ENCODE peak calls at places on chromosomes 13 and 19, in five cellular contexts. F is thoracic aorta, T is AG10803, V is cardiac muscle cell, H is NB4. I is an unnamed sample.

GRCh38 chr19:16376649-16377048 is 52.0 kb downstream of the KLF2 start:
- DNase-seq in F (no peak), T (no peak), V (peak), H (no peak), I (no peak)

GRCh38 chr19:38736036-38736412 is 8.2 kb downstream of the CAPN12 start:
- DNase-seq in F (no peak), T (peak), V (peak), H (no peak), I (no peak)

GRCh38 chr13:23876265-23876664 is 12.9 kb downstream of the MIPEP start:
- DNase-seq in F (no peak), T (peak), V (no peak), H (peak), I (no peak)

GRCh38 chr13:72489751-72490150 is 237.7 kb downstream of the MZT1 start:
- DNase-seq in F (no peak), T (no peak), V (no peak), H (no peak), I (no peak)

GRCh38 chr13:34155931-34156607 is 338.1 kb downstream of the RFC3 start:
- DNase-seq in F (no peak), T (peak), V (no peak), H (no peak), I (no peak)

GRCh38 chr13:99281811-99282263 is 23.7 kb upstream of the GPR18 start:
- DNase-seq in F (peak), T (peak), V (no peak), H (peak), I (no peak)

GRCh38 chr19:50341091-50341564 is 12.0 kb upstream of the KCNC3 start:
- DNase-seq in F (no peak), T (no peak), V (no peak), H (peak), I (no peak)

GRCh38 chr13:60211548-60211947 is 47.8 kb upstream of the DIAPH3 start:
- DNase-seq in F (no peak), T (no peak), V (no peak), H (no peak), I (no peak)

GRCh38 chr19:658916-659839 is 3.8 kb downstream of the RNF126 start:
- DNase-seq in F (no peak), T (peak), V (no peak), H (no peak), I (no peak)

GRCh38 chr19:4707956-4708650 is 15.5 kb downstream of the DPP9 start:
- DNase-seq in F (no peak), T (peak), V (no peak), H (no peak), I (no peak)

GRCh38 chr13:33100876-33101275 is 84.7 kb downstream of the KL start:
- DNase-seq in F (no peak), T (peak), V (no peak), H (no peak), I (no peak)

GRCh38 chr13:48874165-48874564 is 101.5 kb upstream of the FNDC3A start:
- DNase-seq in F (no peak), T (no peak), V (peak), H (no peak), I (no peak)

GRCh38 chr13:73365240-73365639 is 306.4 kb downstream of the KLF5 start:
- DNase-seq in F (no peak), T (no peak), V (no peak), H (no peak), I (no peak)

GRCh38 chr13:98651716-98652115 is 74.8 kb upstream of the STK24 start:
- DNase-seq in F (no peak), T (no peak), V (no peak), H (no peak), I (no peak)

GRCh38 chr19:38351865-38352395 is 16.3 kb downstream of the CATSPERG start:
- DNase-seq in F (no peak), T (no peak), V (no peak), H (no peak), I (no peak)

GRCh38 chr13:98885605-98886004 is 92.3 kb downstream of the DOCK9 start:
- DNase-seq in F (no peak), T (no peak), V (no peak), H (no peak), I (no peak)

GRCh38 chr13:24128112-24128511 is 32.4 kb upstream of the SPATA13 start:
- DNase-seq in F (no peak), T (no peak), V (no peak), H (no peak), I (no peak)

GRCh38 chr13:38202730-38203129 is 146.9 kb upstream of the UFM1 start:
- DNase-seq in F (no peak), T (peak), V (no peak), H (no peak), I (no peak)

GRCh38 chr19:42440357-42441046 is 2.2 kb downstream of the CXCL17 start:
- DNase-seq in F (no peak), T (peak), V (peak), H (peak), I (peak)

GRCh38 chr13:98221234-98221633 is 44.2 kb upstream of the RNF113B start:
- DNase-seq in F (no peak), T (peak), V (no peak), H (no peak), I (no peak)

GRCh38 chr13:106205871-106206270 is 329.6 kb downstream of the EFNB2 start:
- DNase-seq in F (no peak), T (no peak), V (no peak), H (no peak), I (no peak)

GRCh38 chr13:99398916-99399622 is 91.9 kb upstream of the GPR183 start:
- DNase-seq in F (no peak), T (no peak), V (no peak), H (no peak), I (no peak)

GRCh38 chr13:36418022-36418805 is 14.1 kb upstream of the CCNA1 start:
- DNase-seq in F (no peak), T (peak), V (no peak), H (peak), I (no peak)

GRCh38 chr19:51079486-51080110 is 3.1 kb downstream of the KLK14 start:
- DNase-seq in F (no peak), T (no peak), V (peak), H (no peak), I (no peak)

GRCh38 chr19:19113040-19113541 is 25.2 kb downstream of the TMEM161A start:
- DNase-seq in F (no peak), T (no peak), V (peak), H (peak), I (no peak)
- TF ChIP-seq CTCF in F (no peak), T (no peak), V (peak), H (peak), I (no peak)

GRCh38 chr19:56201973-56202372 is at the start of gene ZSCAN5C:
- DNase-seq in F (no peak), T (no peak), V (no peak), H (no peak), I (no peak)
- TF ChIP-seq CTCF in F (no peak), T (no peak), V (no peak), H (no peak), I (no peak)

GRCh38 chr13:111066544-111066943 is 48.6 kb upstream of the ARHGEF7 start:
- DNase-seq in F (no peak), T (no peak), V (no peak), H (no peak), I (no peak)

GRCh38 chr13:111062305-111062704 is 52.8 kb upstream of the ARHGEF7 start:
- DNase-seq in F (no peak), T (no peak), V (no peak), H (no peak), I (no peak)

GRCh38 chr13:111065698-111066097 is 49.4 kb upstream of the ARHGEF7 start:
- DNase-seq in F (no peak), T (no peak), V (no peak), H (no peak), I (no peak)

GRCh38 chr13:111064661-111065060 is 50.4 kb upstream of the ARHGEF7 start:
- DNase-seq in F (no peak), T (no peak), V (no peak), H (no peak), I (no peak)

GRCh38 chr13:111068009-111068350 is 47.1 kb upstream of the ARHGEF7 start:
- DNase-seq in F (no peak), T (no peak), V (no peak), H (no peak), I (no peak)
- TF ChIP-seq CTCF in F (no peak), T (no peak), V (no peak), H (no peak), I (no peak)

GRCh38 chr13:77329133-77330008 is 2.5 kb upstream of the MYCBP2 start:
- DNase-seq in F (peak), T (peak), V (peak), H (peak), I (peak)

GRCh38 chr13:77325371-77325941 is 1.4 kb downstream of the MYCBP2 start:
- DNase-seq in F (no peak), T (no peak), V (no peak), H (peak), I (no peak)

GRCh38 chr13:77328819-77329132 is 1.9 kb upstream of the MYCBP2 start:
- DNase-seq in F (no peak), T (no peak), V (no peak), H (no peak), I (no peak)

GRCh38 chr13:77330009-77330471 is 3.1 kb upstream of the MYCBP2 start:
- DNase-seq in F (no peak), T (no peak), V (no peak), H (peak), I (no peak)

DNA sequence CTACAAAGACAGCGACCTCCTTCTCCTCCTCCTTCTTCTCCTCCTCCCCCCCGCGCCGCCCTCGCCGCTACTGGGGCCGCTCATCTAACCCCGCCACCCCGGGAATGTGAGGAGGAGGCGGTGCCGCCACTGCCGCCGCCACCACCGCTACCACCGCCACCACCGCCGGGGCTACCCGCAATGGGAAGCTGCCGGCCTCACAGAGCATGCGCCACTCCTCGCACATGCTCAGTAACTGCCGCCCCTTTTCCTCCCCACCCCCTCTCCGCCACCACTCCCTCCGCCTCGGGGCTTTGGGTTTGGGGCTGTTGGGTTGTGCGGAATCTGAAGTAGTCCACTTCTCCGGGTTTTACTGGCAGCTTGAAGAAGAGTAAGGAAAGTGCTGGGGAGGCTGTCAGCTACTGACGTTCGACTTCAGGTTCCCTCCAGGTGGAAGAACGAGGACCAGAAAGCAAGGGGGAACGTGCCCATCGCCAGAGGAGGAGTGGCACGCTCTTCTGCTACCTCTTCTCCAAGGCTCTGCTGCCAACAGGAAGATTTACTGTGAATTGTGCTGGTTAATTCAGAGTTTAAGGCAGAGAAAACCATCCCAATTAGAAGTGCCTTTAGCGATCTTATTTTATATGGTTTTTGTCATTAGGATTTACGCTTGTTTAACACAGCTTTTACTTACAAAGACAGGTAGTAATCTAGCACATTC is at the start of gene MYCBP2:
- DNase-seq in F (peak), T (peak), V (peak), H (peak), I (peak)
- TF ChIP-seq CTCF in F (no peak), T (no peak), V (no peak), H (no peak), I (no peak)

GRCh38 chr13:77820431-77821149 is 98.0 kb downstream of the EDNRB start:
- DNase-seq in F (no peak), T (no peak), V (no peak), H (peak), I (no peak)
- TF ChIP-seq CTCF in F (no peak), T (no peak), V (peak), H (peak), I (no peak)